ENCODE peak calls at places on chromosomes 16 and 17, in six cellular contexts. L is sigmoid colon, E is PC-3, V is cardiac fibroblast, O is cardiac muscle cell, D is fibroblast of the aortic adventitia. U is an unnamed sample.

GRCh38 chr16:54287018-54287757 is 601 bp upstream of the IRX3 start:
- DNase-seq in D (no peak), O (no peak), L (no peak), V (no peak), E (no peak), U (no peak)

GRCh38 chr17:48406936-48407567 is 23.0 kb downstream of the SKAP1 start:
- DNase-seq in V (peak; percentile 2), O (peak; percentile 8), D (peak; percentile 25), L (no peak), E (no peak), U (peak; percentile 55)

GRCh38 chr16:1280783-1281182 is 24.9 kb downstream of the TPSD1 start:
- DNase-seq in V (no peak), L (no peak), D (no peak), O (no peak), E (no peak), U (no peak)

GRCh38 chr16:64397042-64397441 is 724.8 kb downstream of the CDH11 start:
- DNase-seq in E (peak; percentile 57), L (no peak), V (no peak), O (peak; percentile 31), D (no peak), U (no peak)

GRCh38 chr17:30519707-30520106 is 42.5 kb downstream of the GOSR1 start:
- DNase-seq in E (peak; percentile 42), V (peak; percentile 94), D (peak; percentile 95), O (peak; percentile 94), L (no peak), U (peak; percentile 94)

GRCh38 chr17:20284018-20284417 is 183.3 kb downstream of the LGALS9B start:
- DNase-seq in D (no peak), V (no peak), E (no peak), L (no peak), O (no peak), U (no peak)

GRCh38 chr17:27630607-27631408 is at the start of gene LGALS9:
- DNase-seq in E (peak; percentile 19), V (peak; percentile 14), L (no peak), O (peak; percentile 27), D (peak; percentile 16), U (peak; percentile 20)

GRCh38 chr17:50909765-50910661 is 43.9 kb upstream of the TOB1 start:
- DNase-seq in D (no peak), E (no peak), O (no peak), L (no peak), V (no peak), U (no peak)

GRCh38 chr17:50219939-50220465 is 18.6 kb upstream of the COL1A1 start:
- DNase-seq in V (peak; percentile 90), L (no peak), E (no peak), D (peak; percentile 91), O (peak; percentile 90), U (peak; percentile 86)

DNA sequence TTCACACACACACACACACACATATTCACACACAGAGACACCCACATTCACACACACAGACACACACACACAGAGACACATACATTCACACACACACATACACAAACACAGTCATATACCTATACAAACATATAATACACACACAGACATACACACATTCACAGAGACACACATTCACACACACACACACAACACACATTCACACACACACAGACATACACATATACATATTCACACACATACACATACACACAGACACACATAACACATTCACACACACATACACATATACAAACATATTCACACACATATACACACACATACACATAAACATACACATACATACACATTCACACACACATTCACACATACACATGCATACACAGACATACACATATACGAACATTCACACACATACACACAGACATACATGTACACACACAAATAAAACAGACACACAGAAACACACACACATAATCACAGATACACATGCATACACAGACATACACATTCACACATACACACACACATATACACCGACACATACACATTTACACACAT is 7.9 kb downstream of the PRCD start:
- DNase-seq in O (no peak), E (no peak), V (no peak), D (no peak), L (no peak), U (no peak)
- TF ChIP-seq CTCF in O (no peak), E (no peak), V (no peak), D (no peak), L (no peak), U (no peak)

GRCh38 chr17:45230787-45231480 is 9.2 kb downstream of the FMNL1 start:
- DNase-seq in L (peak; percentile 68), D (peak; percentile 64), E (peak; percentile 66), O (peak; percentile 81), V (peak; percentile 73), U (peak; percentile 60)
- H3K4me3 ChIP-seq in L (no peak overlapping the region), D (no peak overlapping the region), E (no peak overlapping the region), O (no peak overlapping the region), V (no peak overlapping the region), U (no peak overlapping the region)

GRCh38 chr16:79348521-79349306 is 251.8 kb downstream of the MAF start:
- DNase-seq in E (no peak), V (no peak), O (no peak), D (no peak), L (no peak), U (no peak)

GRCh38 chr16:79347176-79347715 is 253.3 kb downstream of the MAF start:
- DNase-seq in O (no peak), L (no peak), V (no peak), E (no peak), D (no peak), U (no peak)

GRCh38 chr16:79349803-79350202 is 250.7 kb downstream of the MAF start:
- DNase-seq in V (no peak), D (no peak), O (no peak), E (no peak), L (no peak), U (no peak)

GRCh38 chr16:79355600-79356358 is 244.8 kb downstream of the MAF start:
- DNase-seq in L (no peak), E (no peak), V (no peak), D (no peak), O (no peak), U (no peak)

DNA sequence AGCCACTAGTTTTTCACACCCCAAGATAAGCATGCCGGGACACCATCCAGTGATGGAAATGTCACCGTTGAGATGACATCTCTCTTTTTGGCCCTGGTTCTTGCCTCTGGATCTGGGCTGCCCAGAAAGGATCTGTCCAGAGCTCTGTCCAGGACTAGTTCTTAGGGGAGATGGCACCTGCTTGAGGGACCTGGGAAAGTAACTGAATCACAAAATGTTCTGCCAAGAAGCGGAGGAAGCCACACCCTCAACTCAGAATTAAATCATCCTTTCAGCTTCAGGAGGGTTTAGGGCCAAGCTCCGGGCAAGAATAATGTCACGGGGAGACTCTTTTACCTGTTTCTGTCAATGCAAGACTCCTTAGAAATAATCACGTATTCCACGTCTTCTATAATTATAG is 248.6 kb downstream of the MAF start:
- DNase-seq in L (no peak), V (no peak), E (no peak), D (no peak), O (no peak), U (no peak)
- TF ChIP-seq CTCF in L (no peak), V (no peak), E (no peak), D (no peak), O (no peak), U (no peak)

GRCh38 chr16:29812754-29813643 is 1.0 kb downstream of the PRRT2 start:
- DNase-seq in D (no peak), L (no peak), O (no peak), V (no peak), E (no peak), U (no peak)

GRCh38 chr16:29815032-29815721 is 775 bp upstream of the PAGR1 start:
- DNase-seq in L (peak; percentile 79), E (no peak), D (no peak), O (peak; percentile 23), V (no peak), U (no peak)

GRCh38 chr16:29811896-29812665 is at the start of gene PRRT2:
- DNase-seq in E (peak; percentile 34), O (peak; percentile 47), D (peak; percentile 53), L (peak; percentile 89), V (peak; percentile 52), U (peak; percentile 48)

GRCh38 chr16:29814592-29814991 is 1.4 kb upstream of the PAGR1 start:
- DNase-seq in O (no peak), L (no peak), D (no peak), E (no peak), V (no peak), U (no peak)

GRCh38 chr16:29813644-29814562 is 1.9 kb downstream of the PRRT2 start:
- DNase-seq in E (no peak), D (no peak), O (no peak), V (no peak), L (no peak), U (no peak)
- H3K4me3 ChIP-seq in E (no peak overlapping the region), D (peak overlapping the region; percentile 22), O (no peak overlapping the region), V (no peak overlapping the region), L (peak overlapping the region; percentile 66), U (no peak overlapping the region)

DNA sequence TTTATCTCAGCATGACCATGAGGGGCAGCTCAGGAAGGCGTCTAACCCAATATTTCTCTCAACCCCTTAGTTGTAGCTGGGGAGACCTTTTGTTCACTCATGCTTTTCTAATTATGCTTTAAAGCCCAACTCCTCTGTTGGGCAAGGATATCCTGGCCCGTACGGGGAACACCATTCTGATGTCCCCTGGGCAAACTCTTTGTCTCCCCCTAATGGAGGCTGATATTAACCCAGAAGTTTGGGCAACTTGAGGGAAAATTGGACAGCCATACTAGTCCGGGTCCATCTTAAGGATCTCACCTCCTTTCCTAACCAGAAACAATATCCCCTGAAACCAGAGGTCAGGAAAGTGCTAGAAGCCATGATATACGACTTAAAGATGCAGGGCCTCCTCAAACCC is 143.7 kb upstream of the COX10 start:
- DNase-seq in V (no peak), O (no peak), E (peak; percentile 53), L (no peak), D (no peak), U (no peak)
- TF ChIP-seq CTCF in V (no peak), O (peak; percentile 3), E (peak; percentile 66), L (no peak), D (no peak), U (no peak)

DNA sequence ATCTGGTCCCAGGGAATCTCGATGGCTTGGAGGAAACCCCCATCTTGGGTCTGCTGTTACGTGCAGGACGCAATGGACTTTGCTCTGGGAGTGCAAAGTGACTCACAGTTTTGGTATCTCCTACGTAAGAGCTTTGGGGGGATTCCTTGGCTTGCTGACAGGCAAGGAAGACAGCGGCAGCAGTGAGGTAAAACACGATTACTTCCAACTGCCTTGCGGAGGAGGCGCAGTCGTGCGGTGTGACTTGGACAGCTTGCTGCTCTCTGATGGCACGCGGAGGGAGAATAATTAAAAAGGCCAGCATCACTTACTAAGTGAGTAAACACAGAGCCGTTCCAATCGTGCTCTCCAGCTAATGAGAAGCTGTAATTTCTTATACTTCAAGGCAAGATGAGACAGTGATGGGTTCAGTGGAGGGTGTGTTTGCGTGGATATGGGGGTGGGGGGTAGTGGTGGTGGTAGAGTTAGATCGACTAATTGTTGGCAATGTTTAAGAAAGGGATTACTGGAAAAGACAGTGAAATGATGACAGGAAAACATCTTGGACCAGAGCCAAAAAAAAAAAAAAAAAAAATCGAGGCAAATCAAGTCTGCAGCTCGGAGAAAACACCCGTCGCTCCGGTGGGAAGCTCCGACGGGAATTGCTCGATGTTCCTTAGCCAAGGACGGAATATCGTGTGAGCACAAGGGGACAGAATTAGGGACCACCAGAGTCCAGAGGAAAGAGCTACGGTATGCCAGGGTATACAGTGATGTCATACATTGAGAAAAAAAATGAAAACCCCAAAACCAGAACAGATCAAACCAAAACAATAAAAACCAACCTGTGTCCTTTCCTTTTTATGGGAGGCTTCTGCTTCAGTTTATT is 184.9 kb upstream of the ZFHX3 start:
- DNase-seq in E (peak; percentile 7), L (peak; percentile 84), O (peak; percentile 98), V (peak; percentile 98), D (peak; percentile 91), U (peak; percentile 99)
- H3K4me3 ChIP-seq in E (no peak overlapping the region), L (peak overlapping the region; percentile 27), O (no peak overlapping the region), V (peak overlapping the region; percentile 28), D (peak overlapping the region; percentile 28), U (peak overlapping the region; percentile 48)

GRCh38 chr17:14459955-14460354 is 159.1 kb downstream of the HS3ST3B1 start:
- DNase-seq in D (no peak), V (no peak), E (no peak), O (no peak), L (no peak), U (no peak)
- TF ChIP-seq CTCF in D (no peak), V (no peak), E (no peak), O (no peak), L (no peak), U (no peak)

U was measured in fibroblast of pulmonary artery.